ENCODE peak calls at places on chromosomes 3 and 15, in five cellular contexts. One of them, this sample, is unnamed.

GRCh38 chr3:195258449-195259145 is 12.4 kb downstream of the XXYLT1 start:
- DNase-seq in PC-3: no peak
- DNase-seq in lower leg skin: peak
- DNase-seq in right lobe of liver: no peak
- DNase-seq in SK-N-SH: no peak
- DNase-seq in this sample: no peak

GRCh38 chr3:145704020-145704419 is 457.0 kb downstream of the PLOD2 start:
- DNase-seq in PC-3: no peak
- DNase-seq in lower leg skin: no peak
- DNase-seq in SK-N-SH: no peak
- DNase-seq in right lobe of liver: no peak
- DNase-seq in this sample: no peak

GRCh38 chr3:13414040-13414729 is 5.9 kb downstream of the NUP210 start:
- DNase-seq in right lobe of liver: no peak
- DNase-seq in SK-N-SH: no peak
- DNase-seq in lower leg skin: no peak
- DNase-seq in PC-3: peak
- DNase-seq in this sample: peak

GRCh38 chr3:116453676-116454346 is 8.5 kb upstream of the LSAMP start:
- DNase-seq in SK-N-SH: no peak
- DNase-seq in right lobe of liver: no peak
- DNase-seq in lower leg skin: no peak
- DNase-seq in PC-3: peak
- DNase-seq in this sample: no peak

GRCh38 chr3:55524565-55525244 is 37.6 kb upstream of the WNT5A start:
- DNase-seq in PC-3: peak
- DNase-seq in right lobe of liver: no peak
- DNase-seq in SK-N-SH: no peak
- DNase-seq in lower leg skin: no peak
- DNase-seq in this sample: no peak

GRCh38 chr15:39232512-39232911 is 348.4 kb upstream of the THBS1 start:
- DNase-seq in lower leg skin: no peak
- DNase-seq in right lobe of liver: no peak
- DNase-seq in PC-3: peak
- DNase-seq in SK-N-SH: peak
- DNase-seq in this sample: no peak

GRCh38 chr3:11199902-11200678 is 45.8 kb downstream of the HRH1 start:
- DNase-seq in PC-3: no peak
- DNase-seq in lower leg skin: no peak
- DNase-seq in right lobe of liver: no peak
- DNase-seq in SK-N-SH: no peak
- DNase-seq in this sample: no peak

GRCh38 chr15:82642656-82643055 is 4.5 kb downstream of the CPEB1 start:
- DNase-seq in lower leg skin: no peak
- DNase-seq in PC-3: no peak
- DNase-seq in right lobe of liver: no peak
- DNase-seq in SK-N-SH: no peak
- DNase-seq in this sample: no peak

GRCh38 chr3:128448491-128448890 is 18.2 kb downstream of the DNAJB8 start:
- DNase-seq in PC-3: no peak
- DNase-seq in lower leg skin: no peak
- DNase-seq in right lobe of liver: no peak
- DNase-seq in SK-N-SH: no peak
- DNase-seq in this sample: no peak

GRCh38 chr3:4507010-4507596 is 14.0 kb downstream of the ITPR1 start:
- DNase-seq in right lobe of liver: no peak
- DNase-seq in lower leg skin: no peak
- DNase-seq in PC-3: no peak
- DNase-seq in SK-N-SH: no peak
- DNase-seq in this sample: no peak

GRCh38 chr3:181173227-181173626 is 183.7 kb upstream of the DNAJC19 start:
- DNase-seq in SK-N-SH: no peak
- DNase-seq in right lobe of liver: no peak
- DNase-seq in lower leg skin: no peak
- DNase-seq in PC-3: no peak
- DNase-seq in this sample: no peak

GRCh38 chr15:89362203-89363101 is 27.8 kb upstream of the POLG start:
- DNase-seq in lower leg skin: no peak
- DNase-seq in PC-3: no peak
- DNase-seq in SK-N-SH: peak
- DNase-seq in right lobe of liver: no peak
- DNase-seq in this sample: no peak

GRCh38 chr3:29338981-29339833 is 58.3 kb downstream of the RBMS3 start:
- DNase-seq in right lobe of liver: no peak
- DNase-seq in PC-3: no peak
- DNase-seq in SK-N-SH: no peak
- DNase-seq in lower leg skin: no peak
- DNase-seq in this sample: no peak

GRCh38 chr15:33094336-33094735 is 100.2 kb downstream of the FMN1 start:
- DNase-seq in lower leg skin: no peak
- DNase-seq in PC-3: no peak
- DNase-seq in right lobe of liver: no peak
- DNase-seq in SK-N-SH: no peak
- DNase-seq in this sample: no peak

GRCh38 chr3:176032043-176032442 is 1165.2 kb downstream of the TBL1XR1 start:
- DNase-seq in SK-N-SH: no peak
- DNase-seq in lower leg skin: no peak
- DNase-seq in right lobe of liver: no peak
- DNase-seq in PC-3: no peak
- DNase-seq in this sample: no peak

GRCh38 chr3:141431411-141432378 is 55.1 kb upstream of the RASA2 start:
- DNase-seq in lower leg skin: no peak
- DNase-seq in right lobe of liver: peak
- DNase-seq in SK-N-SH: no peak
- DNase-seq in PC-3: no peak
- DNase-seq in this sample: no peak

GRCh38 chr15:92599394-92599970 is 56.1 kb downstream of the FAM174B start:
- DNase-seq in lower leg skin: no peak
- DNase-seq in PC-3: no peak
- DNase-seq in SK-N-SH: no peak
- DNase-seq in right lobe of liver: no peak
- DNase-seq in this sample: no peak

GRCh38 chr3:16759227-16759903 is 125.4 kb upstream of the PLCL2 start:
- DNase-seq in SK-N-SH: no peak
- DNase-seq in right lobe of liver: no peak
- DNase-seq in lower leg skin: no peak
- DNase-seq in PC-3: peak
- DNase-seq in this sample: no peak

GRCh38 chr3:85678713-85679112 is 719.9 kb downstream of the CADM2 start:
- DNase-seq in lower leg skin: no peak
- DNase-seq in PC-3: peak
- DNase-seq in right lobe of liver: no peak
- DNase-seq in SK-N-SH: no peak
- DNase-seq in this sample: no peak

GRCh38 chr3:122973893-122974615 is 53.5 kb downstream of the SEMA5B start:
- DNase-seq in lower leg skin: no peak
- DNase-seq in PC-3: no peak
- DNase-seq in right lobe of liver: no peak
- DNase-seq in SK-N-SH: peak
- DNase-seq in this sample: no peak

GRCh38 chr3:186902154-186902553 is 28.2 kb upstream of the ST6GAL1 start:
- DNase-seq in PC-3: no peak
- DNase-seq in lower leg skin: no peak
- DNase-seq in right lobe of liver: no peak
- DNase-seq in SK-N-SH: no peak
- DNase-seq in this sample: no peak

GRCh38 chr3:184372296-184372821 is 5.6 kb downstream of the THPO start:
- DNase-seq in lower leg skin: no peak
- DNase-seq in right lobe of liver: no peak
- DNase-seq in PC-3: no peak
- DNase-seq in SK-N-SH: no peak
- DNase-seq in this sample: no peak

GRCh38 chr3:37652405-37652804 is 209.3 kb upstream of the CTDSPL start:
- DNase-seq in right lobe of liver: no peak
- DNase-seq in SK-N-SH: no peak
- DNase-seq in PC-3: no peak
- DNase-seq in lower leg skin: no peak
- DNase-seq in this sample: no peak

GRCh38 chr3:143307613-143308183 is 188.1 kb downstream of the CHST2 start:
- DNase-seq in SK-N-SH: no peak
- DNase-seq in right lobe of liver: no peak
- DNase-seq in PC-3: peak
- DNase-seq in lower leg skin: no peak
- DNase-seq in this sample: no peak

GRCh38 chr3:141530133-141530768 is 43.4 kb downstream of the RASA2 start:
- DNase-seq in SK-N-SH: no peak
- DNase-seq in lower leg skin: no peak
- DNase-seq in right lobe of liver: no peak
- DNase-seq in PC-3: peak
- DNase-seq in this sample: no peak

GRCh38 chr15:69465253-69465652 is 12.6 kb downstream of the RPLP1 start:
- DNase-seq in PC-3: no peak
- DNase-seq in right lobe of liver: no peak
- DNase-seq in SK-N-SH: no peak
- DNase-seq in lower leg skin: peak
- DNase-seq in this sample: no peak

GRCh38 chr3:194485471-194485875 is 1.3 kb downstream of the ATP13A3 start:
- DNase-seq in PC-3: peak
- DNase-seq in lower leg skin: no peak
- DNase-seq in right lobe of liver: no peak
- DNase-seq in SK-N-SH: no peak
- DNase-seq in this sample: no peak

GRCh38 chr3:131772278-131772893 is 262.4 kb downstream of the CPNE4 start:
- DNase-seq in lower leg skin: no peak
- DNase-seq in right lobe of liver: no peak
- DNase-seq in SK-N-SH: peak
- DNase-seq in PC-3: no peak
- DNase-seq in this sample: no peak

DNA sequence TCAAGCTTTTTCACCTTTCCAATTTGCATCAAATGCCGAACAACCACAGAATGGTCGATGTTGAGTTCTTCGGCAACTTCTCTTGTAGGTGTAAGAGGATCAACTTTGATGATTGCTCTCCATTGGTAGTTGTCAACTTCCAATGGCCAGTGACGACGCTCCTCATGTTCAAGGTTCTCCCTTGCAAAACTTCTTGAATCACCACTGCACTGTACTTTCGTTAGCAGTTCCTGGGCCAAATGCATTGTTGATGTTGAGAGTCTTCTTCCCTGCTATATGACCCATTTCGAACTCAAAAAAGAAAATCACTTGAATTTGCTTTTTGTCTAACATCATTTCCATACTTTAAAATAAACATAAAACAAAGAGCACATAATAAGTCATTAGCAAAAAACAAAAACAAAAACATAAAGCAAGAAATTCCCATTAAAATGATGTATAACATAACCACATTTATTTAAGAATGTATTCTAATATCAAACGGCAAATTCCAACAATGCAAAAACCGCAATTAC is 71.2 kb upstream of the AP4E1 start:
- DNase-seq in SK-N-SH: no peak
- DNase-seq in right lobe of liver: no peak
- DNase-seq in PC-3: no peak
- DNase-seq in lower leg skin: no peak
- DNase-seq in this sample: no peak
- H3K4me3 ChIP-seq in SK-N-SH: no peak
- H3K4me3 ChIP-seq in right lobe of liver: no peak
- H3K4me3 ChIP-seq in PC-3: no peak
- H3K4me3 ChIP-seq in lower leg skin: no peak
- H3K4me3 ChIP-seq in this sample: no peak

DNA sequence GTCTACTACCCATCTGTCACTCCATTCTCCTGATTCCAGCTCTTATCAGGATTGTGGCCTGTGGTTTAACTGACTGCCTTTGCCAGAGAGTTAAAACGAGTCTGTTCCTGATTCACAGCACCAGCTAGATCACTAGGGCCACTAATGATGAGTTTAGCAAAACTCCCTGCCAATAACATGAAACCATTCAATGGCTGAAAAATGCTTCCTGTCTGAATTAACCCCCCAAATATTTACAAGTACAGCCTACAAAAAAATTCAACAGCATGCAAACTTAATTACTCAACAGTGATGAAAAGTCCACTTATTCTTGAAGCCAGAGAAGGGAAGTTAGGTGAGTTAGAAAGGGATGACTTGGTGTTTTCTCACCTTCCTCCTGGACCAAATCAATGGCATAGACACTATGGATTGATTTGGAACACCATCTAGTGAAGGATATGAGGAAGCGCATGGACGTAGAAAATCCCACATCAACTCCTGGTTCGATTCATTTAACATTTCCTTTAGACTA is 141.4 kb downstream of the TGFBR2 start:
- DNase-seq in lower leg skin: no peak
- DNase-seq in SK-N-SH: peak
- DNase-seq in PC-3: peak
- DNase-seq in right lobe of liver: no peak
- DNase-seq in this sample: no peak
- TF ChIP-seq CTCF in lower leg skin: no peak
- TF ChIP-seq CTCF in SK-N-SH: peak
- TF ChIP-seq CTCF in PC-3: peak
- TF ChIP-seq CTCF in right lobe of liver: peak
- TF ChIP-seq CTCF in this sample: peak

GRCh38 chr3:114455432-114455831 is 161.6 kb downstream of the TIGIT start:
- DNase-seq in right lobe of liver: no peak
- DNase-seq in PC-3: no peak
- DNase-seq in lower leg skin: no peak
- DNase-seq in SK-N-SH: no peak
- DNase-seq in this sample: no peak
- H3K4me3 ChIP-seq in right lobe of liver: no peak
- H3K4me3 ChIP-seq in PC-3: no peak
- H3K4me3 ChIP-seq in lower leg skin: no peak
- H3K4me3 ChIP-seq in SK-N-SH: no peak
- H3K4me3 ChIP-seq in this sample: no peak

DNA sequence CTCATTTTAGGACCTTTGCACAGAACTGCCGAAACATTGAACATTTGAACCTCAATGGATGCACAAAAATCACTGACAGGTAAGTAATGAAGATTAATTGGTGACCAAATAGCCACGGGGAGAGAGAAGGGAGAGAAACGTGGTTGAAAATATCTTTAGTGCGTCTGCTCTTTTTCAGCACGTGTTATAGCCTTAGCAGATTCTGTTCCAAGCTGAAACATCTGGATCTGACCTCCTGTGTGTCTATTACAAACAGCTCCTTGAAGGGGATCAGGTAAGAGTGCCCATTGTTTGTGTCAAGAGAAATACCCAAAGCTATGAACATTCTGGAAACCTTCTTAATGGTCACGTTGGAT is 67.1 kb downstream of the UBP1 start:
- DNase-seq in SK-N-SH: no peak
- DNase-seq in lower leg skin: no peak
- DNase-seq in right lobe of liver: no peak
- DNase-seq in PC-3: no peak
- DNase-seq in this sample: no peak
- TF ChIP-seq CTCF in SK-N-SH: no peak
- TF ChIP-seq CTCF in lower leg skin: no peak
- TF ChIP-seq CTCF in right lobe of liver: no peak
- TF ChIP-seq CTCF in PC-3: no peak
- TF ChIP-seq CTCF in this sample: no peak

GRCh38 chr15:60383008-60383694 is 14.6 kb downstream of the ANXA2 start:
- DNase-seq in right lobe of liver: no peak
- DNase-seq in lower leg skin: peak
- DNase-seq in SK-N-SH: no peak
- DNase-seq in PC-3: no peak
- DNase-seq in this sample: no peak
- H3K4me3 ChIP-seq in right lobe of liver: no peak
- H3K4me3 ChIP-seq in lower leg skin: no peak
- H3K4me3 ChIP-seq in SK-N-SH: no peak
- H3K4me3 ChIP-seq in PC-3: no peak
- H3K4me3 ChIP-seq in this sample: no peak

This sample was measured in GM12864.